ENCODE peak calls at places on chromosomes 16 and 17, in ten cellular contexts. D, J, H, A, R, K, Z, I, F and N are unnamed samples.

GRCh38 chr17:12395733-12396354 is 269.8 kb upstream of the MYOCD start:
- DNase-seq in D (peak; percentile 35), J (no peak), H (no peak), A (no peak), R (peak; percentile 25), K (no peak), Z (no peak), I (peak; percentile 12), F (peak; percentile 24), N (no peak)

GRCh38 chr17:30095507-30096244 is 20.9 kb upstream of the NSRP1 start:
- DNase-seq in D (peak; percentile 67), J (no peak), H (no peak), A (no peak), R (peak; percentile 67), K (peak; percentile 76), Z (no peak), I (no peak), F (peak; percentile 91), N (no peak)

GRCh38 chr16:57998484-57998883 is 2.0 kb downstream of the ZNF319 start:
- DNase-seq in D (no peak), J (peak; percentile 34), H (no peak), A (peak; percentile 33), R (no peak), K (no peak), Z (peak; percentile 27), I (peak; percentile 73), F (no peak), N (no peak)

GRCh38 chr16:31427441-31428276 is 501 bp downstream of the COX6A2 start:
- DNase-seq in D (peak; percentile 85), J (peak; percentile 48), H (no peak), A (peak; percentile 23), R (no peak), K (no peak), Z (peak; percentile 32), I (peak; percentile 70), F (no peak), N (peak; percentile 19)

GRCh38 chr16:80231888-80232287 is 308.9 kb upstream of the DYNLRB2 start:
- DNase-seq in D (no peak), J (no peak), H (no peak), A (no peak), R (no peak), K (peak; percentile 44), Z (no peak), I (peak; percentile 10), F (peak; percentile 46), N (no peak)

GRCh38 chr16:20675488-20676267 is 21.8 kb downstream of the ACSM1 start:
- DNase-seq in D (peak; percentile 91), J (no peak), H (peak; percentile 51), A (no peak), R (peak; percentile 20), K (no peak), Z (no peak), I (peak; percentile 49), F (peak; percentile 1), N (no peak)

GRCh38 chr16:75329933-75330332 is 78.5 kb upstream of the BCAR1 start:
- DNase-seq in D (no peak), J (no peak), H (no peak), A (no peak), R (no peak), K (no peak), Z (no peak), I (no peak), F (no peak), N (no peak)

GRCh38 chr16:73878616-73879015 is 418.0 kb upstream of the PSMD7 start:
- DNase-seq in D (peak; percentile 86), J (no peak), H (peak; percentile 71), A (no peak), R (peak; percentile 64), K (peak; percentile 23), Z (no peak), I (no peak), F (peak; percentile 84), N (no peak)

GRCh38 chr17:50051082-50051576 is 4.8 kb upstream of the ITGA3 start:
- DNase-seq in D (no peak), J (no peak), H (peak; percentile 42), A (peak; percentile 23), R (no peak), K (peak; percentile 83), Z (no peak), I (peak; percentile 82), F (peak; percentile 57), N (no peak)

GRCh38 chr17:62062313-62062712 is 2.8 kb downstream of the MED13 start:
- DNase-seq in D (no peak), J (no peak), H (no peak), A (no peak), R (no peak), K (peak; percentile 26), Z (no peak), I (no peak), F (peak; percentile 60), N (no peak)

GRCh38 chr17:79728169-79728907 is 2.4 kb upstream of the ENPP7 start:
- DNase-seq in D (peak; percentile 97), J (peak; percentile 62), H (peak; percentile 78), A (peak; percentile 54), R (peak; percentile 87), K (peak; percentile 75), Z (peak; percentile 72), I (peak; percentile 80), F (peak; percentile 93), N (peak; percentile 54)

GRCh38 chr17:32116937-32117336 is 25.4 kb upstream of the RHOT1 start:
- DNase-seq in D (no peak), J (no peak), H (no peak), A (no peak), R (no peak), K (no peak), Z (no peak), I (no peak), F (no peak), N (no peak)

GRCh38 chr16:31414706-31415105 is 13.5 kb downstream of the COX6A2 start:
- DNase-seq in D (no peak), J (no peak), H (no peak), A (no peak), R (no peak), K (no peak), Z (no peak), I (no peak), F (no peak), N (no peak)

GRCh38 chr17:44396946-44397345 is 7.5 kb upstream of the ITGA2B start:
- DNase-seq in D (no peak), J (no peak), H (no peak), A (no peak), R (no peak), K (no peak), Z (no peak), I (no peak), F (no peak), N (no peak)

GRCh38 chr16:70726869-70727494 is 41.1 kb upstream of the MTSS2 start:
- DNase-seq in D (peak; percentile 63), J (no peak), H (no peak), A (no peak), R (no peak), K (no peak), Z (no peak), I (no peak), F (no peak), N (no peak)

GRCh38 chr17:27762527-27763305 is 37.6 kb downstream of the NOS2 start:
- DNase-seq in D (peak; percentile 80), J (no peak), H (no peak), A (no peak), R (peak; percentile 74), K (no peak), Z (no peak), I (peak; percentile 16), F (peak; percentile 41), N (no peak)

GRCh38 chr17:22496450-22496849 is 804.1 kb downstream of the KCNJ18 start:
- DNase-seq in D (no peak), J (no peak), H (no peak), A (no peak), R (no peak), K (no peak), Z (no peak), I (no peak), F (no peak), N (no peak)

GRCh38 chr16:7431723-7432122 is 99.1 kb downstream of the RBFOX1 start:
- DNase-seq in D (no peak), J (no peak), H (no peak), A (no peak), R (no peak), K (no peak), Z (no peak), I (no peak), F (no peak), N (no peak)

GRCh38 chr16:26247063-26247462 is 555.3 kb downstream of the HS3ST4 start:
- DNase-seq in D (no peak), J (no peak), H (no peak), A (no peak), R (no peak), K (no peak), Z (no peak), I (no peak), F (no peak), N (no peak)

GRCh38 chr16:23510154-23510914 is at the start of gene GGA2:
- DNase-seq in D (peak; percentile 92), J (peak; percentile 66), H (peak; percentile 69), A (peak; percentile 59), R (peak; percentile 90), K (peak; percentile 74), Z (peak; percentile 79), I (peak; percentile 82), F (peak; percentile 92), N (peak; percentile 65)

GRCh38 chr17:73838815-73839214 is 194.6 kb upstream of the SDK2 start:
- DNase-seq in D (no peak), J (no peak), H (peak; percentile 20), A (no peak), R (no peak), K (no peak), Z (no peak), I (no peak), F (no peak), N (no peak)

GRCh38 chr17:36608794-36609497 is 7.6 kb downstream of the MRM1 start:
- DNase-seq in D (peak; percentile 85), J (no peak), H (peak; percentile 77), A (no peak), R (peak; percentile 63), K (peak; percentile 32), Z (no peak), I (no peak), F (peak; percentile 77), N (no peak)

GRCh38 chr17:16377804-16378400 is 3.0 kb upstream of the UBB start:
- DNase-seq in D (no peak), J (no peak), H (no peak), A (no peak), R (no peak), K (peak; percentile 27), Z (no peak), I (no peak), F (peak; percentile 38), N (no peak)

GRCh38 chr16:87580855-87581261 is 21.4 kb upstream of the JPH3 start:
- DNase-seq in D (no peak), J (no peak), H (no peak), A (no peak), R (no peak), K (no peak), Z (no peak), I (no peak), F (no peak), N (no peak)

GRCh38 chr16:68590201-68590994 is 51.3 kb downstream of the ZFP90 start:
- DNase-seq in D (peak; percentile 92), J (peak; percentile 20), H (no peak), A (peak; percentile 14), R (peak; percentile 83), K (no peak), Z (peak; percentile 30), I (peak; percentile 84), F (peak; percentile 53), N (peak; percentile 37)

GRCh38 chr17:39702901-39703893 is 3.3 kb downstream of the ERBB2 start:
- DNase-seq in D (no peak), J (no peak), H (no peak), A (no peak), R (peak; percentile 72), K (no peak), Z (no peak), I (no peak), F (no peak), N (no peak)

GRCh38 chr16:58306327-58306726 is 11.5 kb upstream of the PRSS54 start:
- DNase-seq in D (peak; percentile 41), J (peak; percentile 8), H (no peak), A (no peak), R (no peak), K (peak; percentile 6), Z (no peak), I (peak; percentile 66), F (peak; percentile 27), N (peak; percentile 5)